ENCODE peak calls at places on chromosomes 2 and 18, in seven cellular contexts. N is H1, F is SK-N-SH, U is K562, B is HepG2, W is GM12892, T is GM12878. C is an unnamed sample.

GRCh38 chr2:120536141-120536540 is 190.2 kb downstream of the INHBB start:
- DNase-seq in N (no peak), F (no peak), U (no peak), B (no peak), W (no peak), T (no peak), C (no peak)

GRCh38 chr2:139175510-139175909 is 395.3 kb upstream of the NXPH2 start:
- DNase-seq in N (no peak), F (no peak), U (no peak), B (no peak), W (no peak), T (no peak), C (no peak)

GRCh38 chr2:216850665-216851327 is 9.1 kb downstream of the TNP1 start:
- DNase-seq in N (no peak), F (no peak), U (peak), B (no peak), W (no peak), T (no peak), C (no peak)

GRCh38 chr2:203913947-203914346 is 22.6 kb upstream of the ICOS start:
- DNase-seq in N (no peak), F (no peak), U (peak), B (peak), W (no peak), T (no peak), C (no peak)

GRCh38 chr2:137210039-137210438 is 444.7 kb downstream of the THSD7B start:
- DNase-seq in N (no peak), F (no peak), U (no peak), B (no peak), W (no peak), T (no peak), C (no peak)

GRCh38 chr2:203164311-203164935 is 74.4 kb upstream of the CYP20A1 start:
- DNase-seq in N (no peak), F (no peak), U (no peak), B (no peak), W (no peak), T (no peak), C (no peak)

GRCh38 chr18:6412933-6413472 is 1.7 kb downstream of the L3MBTL4 start:
- DNase-seq in N (no peak), F (no peak), U (no peak), B (no peak), W (no peak), T (no peak), C (no peak)

GRCh38 chr2:136238214-136238551 is 120.2 kb upstream of the CXCR4 start:
- DNase-seq in N (no peak), F (no peak), U (no peak), B (no peak), W (no peak), T (no peak), C (no peak)

GRCh38 chr2:136235451-136236418 is 117.8 kb upstream of the CXCR4 start:
- DNase-seq in N (no peak), F (no peak), U (no peak), B (peak), W (no peak), T (no peak), C (no peak)

GRCh38 chr18:9779630-9780029 is 71.5 kb downstream of the RAB31 start:
- DNase-seq in N (no peak), F (no peak), U (no peak), B (peak), W (no peak), T (no peak), C (no peak)

GRCh38 chr2:156892449-156893335 is 364.8 kb upstream of the GALNT5 start:
- DNase-seq in N (no peak), F (peak), U (no peak), B (peak), W (no peak), T (peak), C (no peak)

GRCh38 chr18:31134988-31135529 is 27.6 kb downstream of the DSC1 start:
- DNase-seq in N (no peak), F (no peak), U (no peak), B (no peak), W (no peak), T (no peak), C (no peak)

GRCh38 chr2:71699428-71699827 is 246.1 kb downstream of the DYSF start:
- DNase-seq in N (no peak), F (no peak), U (no peak), B (no peak), W (no peak), T (no peak), C (no peak)

GRCh38 chr2:205066081-205066480 is 520.8 kb downstream of the PARD3B start:
- DNase-seq in N (no peak), F (no peak), U (no peak), B (no peak), W (no peak), T (no peak), C (no peak)

GRCh38 chr18:35524236-35524635 is 26.5 kb upstream of the INO80C start:
- DNase-seq in N (no peak), F (no peak), U (no peak), B (no peak), W (no peak), T (no peak), C (no peak)

GRCh38 chr2:206797376-206797775 is 32.0 kb downstream of the FASTKD2 start:
- DNase-seq in N (no peak), F (no peak), U (no peak), B (no peak), W (no peak), T (no peak), C (no peak)

GRCh38 chr2:184644685-184645084 is 46.4 kb downstream of the ZNF804A start:
- DNase-seq in N (no peak), F (peak), U (no peak), B (no peak), W (no peak), T (no peak), C (no peak)

GRCh38 chr18:77811510-77811909 is 561.9 kb downstream of the GALR1 start:
- DNase-seq in N (no peak), F (no peak), U (no peak), B (no peak), W (no peak), T (no peak), C (no peak)

GRCh38 chr2:227450921-227451654 is 20.9 kb upstream of the AGFG1 start:
- DNase-seq in N (no peak), F (peak), U (peak), B (peak), W (no peak), T (no peak), C (no peak)

GRCh38 chr2:99153921-99154604 is 679 bp downstream of the TSGA10 start:
- DNase-seq in N (no peak), F (peak), U (no peak), B (no peak), W (no peak), T (no peak), C (no peak)

GRCh38 chr2:24743914-24744313 is 49.3 kb downstream of the PTRHD1 start:
- DNase-seq in N (no peak), F (no peak), U (no peak), B (no peak), W (no peak), T (no peak), C (no peak)

GRCh38 chr2:196927318-196928225 is 1.1 kb upstream of the PGAP1 start:
- DNase-seq in N (no peak), F (no peak), U (no peak), B (peak), W (no peak), T (no peak), C (no peak)

DNA sequence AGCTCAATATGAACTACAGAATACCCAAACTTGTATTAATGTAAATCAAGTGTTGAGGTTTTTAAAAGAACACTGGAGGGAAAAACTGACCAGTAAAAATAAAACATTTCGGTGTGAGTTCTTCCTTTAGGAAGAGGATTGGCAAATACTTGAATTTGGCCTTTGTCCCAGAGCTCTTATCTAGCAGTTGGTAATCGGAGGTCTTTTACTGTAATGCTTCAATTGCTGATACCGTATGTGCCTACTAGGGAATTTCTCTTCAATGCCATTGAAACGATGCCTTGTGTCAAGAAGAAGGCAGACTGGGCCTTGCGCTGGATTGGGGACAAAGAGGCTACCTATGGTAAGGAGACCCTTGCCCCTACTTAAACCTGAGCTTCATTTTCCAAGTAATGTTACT is 4.1 kb downstream of the RRM2 start:
- DNase-seq in N (no peak), F (no peak), U (no peak), B (no peak), W (no peak), T (no peak), C (no peak)
- TF ChIP-seq TAF1 in N (no peak), F (no peak), U (no peak), B (no peak), W (no peak), T (no peak), C (no peak)

DNA sequence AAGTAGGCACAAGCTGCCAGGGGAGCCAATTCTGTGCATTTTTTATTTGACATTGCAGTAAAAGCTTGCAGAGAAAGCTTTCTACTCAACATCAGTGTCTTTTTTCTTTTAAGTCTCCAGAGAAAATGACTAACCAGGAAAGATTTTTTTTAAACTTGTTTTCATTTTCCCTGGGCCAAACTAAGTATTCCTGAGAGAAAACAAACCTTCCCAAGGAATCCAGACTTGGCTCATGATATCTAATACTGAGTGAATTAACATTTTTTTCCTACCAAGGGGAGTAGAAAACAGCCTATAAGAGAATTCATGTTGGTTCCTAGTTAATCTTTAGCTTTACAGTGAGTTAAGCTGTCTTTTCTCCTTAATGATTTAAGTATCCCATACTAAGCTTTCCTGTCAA is 46.7 kb downstream of the DAPL1 start:
- DNase-seq in N (no peak), F (no peak), U (no peak), B (no peak), W (no peak), T (no peak), C (no peak)
- TF ChIP-seq TAF1 in N (no peak), F (no peak), U (no peak), B (no peak), W (no peak), T (no peak), C (no peak)

DNA sequence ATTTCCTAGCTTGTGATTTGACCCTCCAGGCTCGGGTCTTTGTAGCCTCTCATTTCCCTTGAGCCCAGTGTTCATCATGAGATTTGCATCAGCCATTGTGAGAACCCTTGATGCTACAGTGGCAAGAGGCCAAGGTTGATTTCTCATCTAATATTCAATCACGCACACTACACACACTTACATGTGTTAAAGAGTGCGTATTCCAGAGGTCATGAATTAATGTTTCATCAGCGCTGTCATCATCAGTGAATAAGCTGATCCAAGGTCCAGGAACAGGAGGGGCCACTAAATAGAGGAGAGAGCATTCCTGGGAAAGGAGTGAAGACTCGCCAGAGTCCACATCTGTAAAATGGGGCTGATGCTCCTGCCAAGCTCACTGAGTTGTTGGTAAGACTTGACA is 276.1 kb upstream of the SIX2 start:
- DNase-seq in N (no peak), F (no peak), U (no peak), B (no peak), W (no peak), T (no peak), C (no peak)
- TF ChIP-seq TAF1 in N (no peak), F (no peak), U (no peak), B (no peak), W (no peak), T (no peak), C (no peak)

GRCh38 chr2:43899589-43899988 is 60.8 kb downstream of the ABCG8 start:
- DNase-seq in N (no peak), F (no peak), U (no peak), B (no peak), W (no peak), T (no peak), C (no peak)

GRCh38 chr2:43894743-43895142 is 56.0 kb downstream of the ABCG8 start:
- DNase-seq in N (no peak), F (no peak), U (no peak), B (no peak), W (no peak), T (no peak), C (no peak)

GRCh38 chr2:43898134-43898957 is 59.6 kb downstream of the ABCG8 start:
- DNase-seq in N (no peak), F (peak), U (peak), B (peak), W (no peak), T (no peak), C (no peak)

GRCh38 chr2:43897492-43897891 is 58.7 kb downstream of the ABCG8 start:
- DNase-seq in N (no peak), F (no peak), U (no peak), B (no peak), W (no peak), T (no peak), C (no peak)

DNA sequence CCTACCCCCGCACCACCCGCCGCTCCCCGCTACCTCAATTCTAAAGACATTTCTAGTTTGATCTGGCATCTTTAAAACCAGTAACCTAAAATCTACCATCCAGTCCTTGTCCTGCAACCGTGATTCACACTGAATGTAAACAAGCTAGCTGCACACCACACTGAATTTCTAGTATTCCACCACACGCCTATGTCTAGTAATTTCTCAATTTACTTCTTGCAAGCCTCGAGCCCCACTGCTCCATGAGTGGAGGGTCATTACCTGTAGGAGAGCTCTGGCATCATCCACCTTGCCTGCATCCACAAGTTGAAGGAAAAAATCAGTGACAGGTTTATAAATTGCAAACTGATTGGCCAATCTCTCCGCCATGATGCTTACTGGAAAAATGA is 60.2 kb downstream of the ABCG8 start:
- DNase-seq in N (no peak), F (no peak), U (no peak), B (no peak), W (no peak), T (no peak), C (no peak)
- TF ChIP-seq TAF1 in N (no peak), F (no peak), U (no peak), B (no peak), W (no peak), T (no peak), C (no peak)

GRCh38 chr2:110221938-110222337 is 9.6 kb upstream of the MTLN start:
- DNase-seq in N (no peak), F (no peak), U (no peak), B (no peak), W (no peak), T (no peak), C (no peak)

GRCh38 chr2:110216199-110216598 is 3.9 kb upstream of the MTLN start:
- DNase-seq in N (no peak), F (no peak), U (no peak), B (no peak), W (no peak), T (no peak), C (no peak)

GRCh38 chr2:110216803-110217202 is 4.5 kb upstream of the MTLN start:
- DNase-seq in N (no peak), F (no peak), U (no peak), B (no peak), W (no peak), T (no peak), C (no peak)

GRCh38 chr2:110220193-110220564 is 7.8 kb upstream of the MTLN start:
- DNase-seq in N (no peak), F (no peak), U (no peak), B (no peak), W (no peak), T (no peak), C (no peak)

DNA sequence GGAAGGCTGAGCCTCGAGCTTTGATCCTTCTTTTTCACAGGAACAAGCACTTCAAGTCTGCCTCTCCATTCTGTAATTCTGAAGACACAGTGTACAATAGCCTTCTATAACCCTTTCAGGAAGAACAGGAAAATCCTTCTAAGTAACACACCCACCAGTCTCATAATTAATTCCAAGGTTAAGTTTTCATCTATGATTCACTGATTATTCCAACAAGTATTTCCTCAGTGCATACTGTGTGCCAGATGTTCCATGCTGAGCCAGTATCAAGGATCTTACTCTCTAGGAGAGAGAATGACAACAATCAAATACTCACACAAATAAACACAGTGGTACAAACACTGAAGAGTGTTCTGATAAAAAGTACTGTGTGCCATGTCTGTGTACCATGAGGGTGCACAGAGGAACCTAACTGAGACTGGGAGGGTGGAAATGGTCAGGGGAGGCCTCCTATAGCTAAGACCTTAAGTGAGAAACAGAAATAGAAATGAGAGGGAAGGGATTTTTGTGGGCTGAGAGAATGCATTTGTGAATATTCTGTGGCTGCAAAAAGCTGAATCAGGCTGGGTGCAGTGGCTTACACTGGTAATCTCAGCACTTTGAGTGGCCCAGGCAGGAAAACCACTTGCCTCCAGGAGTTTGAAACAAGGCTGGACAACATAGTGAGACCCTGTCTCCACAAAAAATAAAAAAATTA is 7.3 kb upstream of the MTLN start:
- DNase-seq in N (no peak), F (no peak), U (no peak), B (no peak), W (no peak), T (no peak), C (no peak)
- TF ChIP-seq TAF1 in N (no peak), F (no peak), U (no peak), B (no peak), W (no peak), T (no peak), C (no peak)

DNA sequence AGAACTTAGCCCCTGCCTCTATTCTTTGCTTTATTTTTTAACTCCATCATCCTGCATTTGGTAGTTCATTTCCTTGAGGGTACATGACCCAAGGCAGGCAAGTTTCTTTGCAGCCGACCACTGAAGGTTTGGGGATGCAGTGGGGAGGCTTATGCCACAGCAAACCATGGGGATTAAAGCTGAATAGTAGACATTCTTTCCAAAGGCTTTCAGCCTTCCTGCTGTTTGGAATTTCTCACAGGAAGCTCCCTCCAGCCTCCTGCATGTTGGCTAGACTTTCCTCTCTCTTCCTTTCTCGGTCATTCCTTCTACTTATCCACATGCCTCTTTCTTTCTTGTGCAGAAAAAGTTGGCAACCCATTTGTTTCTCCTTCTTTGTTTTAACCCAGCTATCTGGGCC is 77.3 kb downstream of the SOCS6 start:
- DNase-seq in N (peak), F (no peak), U (no peak), B (no peak), W (no peak), T (no peak), C (no peak)
- TF ChIP-seq TAF1 in N (no peak), F (no peak), U (no peak), B (no peak), W (no peak), T (no peak), C (no peak)

DNA sequence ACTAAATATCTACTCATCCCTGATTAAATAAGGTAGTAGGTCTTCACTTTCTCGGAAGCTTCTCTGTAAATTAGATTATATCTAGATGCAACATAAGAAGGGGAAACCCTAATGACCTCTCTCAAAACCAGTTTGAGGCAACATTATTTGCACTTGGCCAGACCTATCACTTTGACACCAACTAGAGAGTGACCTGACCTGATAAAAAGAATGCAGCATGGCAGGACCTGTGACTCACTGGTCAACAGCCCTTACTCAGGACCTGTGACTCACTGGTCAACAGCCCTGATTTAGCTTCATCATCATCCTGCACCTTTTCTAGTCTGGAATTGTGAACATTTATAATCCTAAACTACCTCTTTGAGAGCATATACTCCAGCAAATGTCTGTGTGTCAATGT is 1957.7 kb upstream of the CELF4 start:
- DNase-seq in N (no peak), F (no peak), U (no peak), B (peak), W (no peak), T (no peak), C (no peak)
- TF ChIP-seq TAF1 in N (no peak), F (no peak), U (no peak), B (no peak), W (no peak), T (no peak), C (no peak)

GRCh38 chr18:11995445-11996189 is 14.3 kb downstream of the IMPA2 start:
- DNase-seq in N (no peak), F (peak), U (peak), B (peak), W (peak), T (no peak), C (peak)

GRCh38 chr18:11996190-11996754 is 15.0 kb downstream of the IMPA2 start:
- DNase-seq in N (no peak), F (no peak), U (no peak), B (no peak), W (no peak), T (no peak), C (no peak)

GRCh38 chr18:11993264-11993916 is 12.1 kb downstream of the IMPA2 start:
- DNase-seq in N (no peak), F (no peak), U (no peak), B (no peak), W (no peak), T (no peak), C (no peak)

GRCh38 chr18:11994346-11994707 is 13.0 kb downstream of the IMPA2 start:
- DNase-seq in N (no peak), F (no peak), U (no peak), B (peak), W (no peak), T (no peak), C (no peak)

GRCh38 chr18:11994708-11995444 is 13.6 kb downstream of the IMPA2 start:
- DNase-seq in N (no peak), F (no peak), U (no peak), B (peak), W (no peak), T (no peak), C (no peak)
- TF ChIP-seq TAF1 in N (no peak), F (no peak), U (no peak), B (peak), W (no peak), T (no peak), C (no peak)

C was measured in GM12891.